ENCODE peak calls at places on chromosomes 6 and 20, in nine cellular contexts. U, G, N, L, A, V, R, O and F are unnamed samples.

GRCh38 chr6:43174263-43175112 is 3.4 kb downstream of the SRF start:
- DNase-seq in U (peak), G (peak), N (peak), L (peak), A (peak), V (peak), R (peak), O (peak), F (peak)

GRCh38 chr20:51306521-51307358 is 235.8 kb downstream of the NFATC2 start:
- DNase-seq in U (peak), G (peak), N (peak), L (no peak), A (peak), V (no peak), R (peak), O (peak), F (peak)

GRCh38 chr6:69705954-69706353 is 90.9 kb downstream of the LMBRD1 start:
- DNase-seq in U (no peak), G (no peak), N (no peak), L (no peak), A (no peak), V (no peak), R (no peak), O (no peak), F (no peak)

GRCh38 chr6:101806241-101806640 is 412.7 kb downstream of the GRIK2 start:
- DNase-seq in U (no peak), G (no peak), N (peak), L (no peak), A (no peak), V (peak), R (no peak), O (no peak), F (no peak)

GRCh38 chr6:3015144-3015543 is 15.4 kb downstream of the NQO2 start:
- DNase-seq in U (no peak), G (no peak), N (no peak), L (no peak), A (no peak), V (no peak), R (no peak), O (no peak), F (no peak)

GRCh38 chr6:133313068-133313467 is 71.9 kb downstream of the EYA4 start:
- DNase-seq in U (no peak), G (no peak), N (no peak), L (no peak), A (no peak), V (no peak), R (no peak), O (no peak), F (no peak)

GRCh38 chr6:130598021-130598989 is 228.9 kb upstream of the SMLR1 start:
- DNase-seq in U (no peak), G (no peak), N (peak), L (no peak), A (no peak), V (no peak), R (no peak), O (no peak), F (no peak)

GRCh38 chr6:100464910-100465700 is at the start of gene SIM1:
- DNase-seq in U (peak), G (peak), N (peak), L (peak), A (no peak), V (peak), R (no peak), O (no peak), F (no peak)

GRCh38 chr6:158068893-158069799 is 87.5 kb downstream of the SYNJ2 start:
- DNase-seq in U (no peak), G (no peak), N (peak), L (peak), A (no peak), V (no peak), R (peak), O (no peak), F (no peak)

GRCh38 chr20:9215539-9215938 is 146.7 kb downstream of the PLCB4 start:
- DNase-seq in U (no peak), G (no peak), N (no peak), L (no peak), A (no peak), V (no peak), R (no peak), O (no peak), F (no peak)

GRCh38 chr6:75882734-75883133 is 133.7 kb downstream of the MYO6 start:
- DNase-seq in U (no peak), G (no peak), N (peak), L (no peak), A (no peak), V (peak), R (no peak), O (no peak), F (no peak)

GRCh38 chr6:33677153-33677660 is 34.3 kb downstream of the UQCC2 start:
- DNase-seq in U (no peak), G (no peak), N (peak), L (no peak), A (no peak), V (peak), R (no peak), O (no peak), F (no peak)

GRCh38 chr6:133764011-133764812 is 124.7 kb upstream of the TCF21 start:
- DNase-seq in U (no peak), G (no peak), N (peak), L (no peak), A (no peak), V (peak), R (no peak), O (no peak), F (no peak)

GRCh38 chr6:14246876-14247275 is 129.3 kb downstream of the CD83 start:
- DNase-seq in U (no peak), G (no peak), N (no peak), L (no peak), A (no peak), V (no peak), R (no peak), O (no peak), F (no peak)

GRCh38 chr20:12237772-12238171 is 320.1 kb downstream of the BTBD3 start:
- DNase-seq in U (no peak), G (no peak), N (peak), L (no peak), A (no peak), V (no peak), R (no peak), O (no peak), F (no peak)

GRCh38 chr6:108744244-108744972 is 103.8 kb upstream of the ARMC2 start:
- DNase-seq in U (no peak), G (no peak), N (no peak), L (no peak), A (no peak), V (no peak), R (no peak), O (no peak), F (no peak)

GRCh38 chr20:4794846-4795245 is 73.1 kb downstream of the PRND start:
- DNase-seq in U (no peak), G (no peak), N (peak), L (no peak), A (no peak), V (no peak), R (no peak), O (no peak), F (no peak)

GRCh38 chr20:52275243-52275817 is 83.8 kb upstream of the ZFP64 start:
- DNase-seq in U (no peak), G (no peak), N (peak), L (no peak), A (no peak), V (no peak), R (no peak), O (no peak), F (no peak)

GRCh38 chr6:129567374-129567773 is 142.6 kb downstream of the ARHGAP18 start:
- DNase-seq in U (no peak), G (no peak), N (peak), L (no peak), A (no peak), V (no peak), R (no peak), O (no peak), F (no peak)

GRCh38 chr6:39669117-39669690 is 56.0 kb downstream of the KIF6 start:
- DNase-seq in U (no peak), G (no peak), N (peak), L (no peak), A (no peak), V (no peak), R (no peak), O (no peak), F (no peak)

GRCh38 chr6:111832833-111833418 is 40.3 kb downstream of the FYN start:
- DNase-seq in U (no peak), G (no peak), N (peak), L (no peak), A (no peak), V (no peak), R (no peak), O (no peak), F (no peak)

GRCh38 chr6:3022765-3023662 is 23.3 kb downstream of the NQO2 start:
- DNase-seq in U (peak), G (no peak), N (peak), L (no peak), A (no peak), V (no peak), R (no peak), O (no peak), F (no peak)

GRCh38 chr6:25944655-25945054 is 14.2 kb upstream of the SLC17A2 start:
- DNase-seq in U (no peak), G (no peak), N (no peak), L (no peak), A (no peak), V (no peak), R (no peak), O (no peak), F (no peak)

GRCh38 chr20:48920527-48921167 is 864 bp upstream of the ARFGEF2 start:
- DNase-seq in U (no peak), G (no peak), N (no peak), L (no peak), A (no peak), V (no peak), R (no peak), O (no peak), F (no peak)

GRCh38 chr6:89723046-89723445 is 84.5 kb upstream of the LYRM2 start:
- DNase-seq in U (no peak), G (no peak), N (no peak), L (no peak), A (no peak), V (no peak), R (no peak), O (no peak), F (no peak)

GRCh38 chr20:25865715-25866656 is 169.3 kb upstream of the ZNF337 start:
- DNase-seq in U (peak), G (peak), N (peak), L (peak), A (peak), V (no peak), R (peak), O (peak), F (no peak)

GRCh38 chr6:16487953-16488674 is 249.7 kb downstream of the GMPR start:
- DNase-seq in U (no peak), G (no peak), N (no peak), L (no peak), A (no peak), V (no peak), R (no peak), O (no peak), F (no peak)

GRCh38 chr20:54995553-54995952 is 520.2 kb downstream of the DOK5 start:
- DNase-seq in U (no peak), G (no peak), N (no peak), L (no peak), A (no peak), V (no peak), R (no peak), O (no peak), F (no peak)